ENCODE peak calls at places on chromosomes 7 and 10, in four cellular contexts. W, D, G and Q are unnamed samples.

GRCh38 chr7:42014625-42015412 is 222.2 kb downstream of the GLI3 start:
- DNase-seq in W (peak), G (peak), D (peak), Q (peak)

GRCh38 chr7:123191132-123191531 is 8.6 kb downstream of the SLC13A1 start:
- DNase-seq in G (no peak), W (no peak), D (no peak), Q (no peak)

GRCh38 chr7:70812511-70812910 is 319.4 kb upstream of the GALNT17 start:
- DNase-seq in G (no peak), W (no peak), D (no peak), Q (peak)

GRCh38 chr7:24877790-24878311 is 102.1 kb downstream of the OSBPL3 start:
- DNase-seq in G (no peak), D (no peak), W (peak), Q (no peak)

GRCh38 chr7:64618785-64619456 is 47.0 kb upstream of the ZNF107 start:
- DNase-seq in G (peak), W (peak), D (no peak), Q (peak)

GRCh38 chr7:30863694-30864011 is 48.0 kb upstream of the AQP1 start:
- DNase-seq in W (peak), D (no peak), G (no peak), Q (no peak)

GRCh38 chr7:114722562-114722961 is 199.3 kb upstream of the MDFIC start:
- DNase-seq in G (no peak), W (no peak), D (no peak), Q (no peak)

GRCh38 chr7:16916111-16916639 is 34.4 kb upstream of the AGR3 start:
- DNase-seq in G (no peak), W (peak), D (no peak), Q (peak)

GRCh38 chr10:131259535-131259934 is 52.0 kb downstream of the TCERG1L start:
- DNase-seq in G (no peak), D (no peak), W (no peak), Q (no peak)

GRCh38 chr10:32372000-32372875 is 25.3 kb upstream of the EPC1 start:
- DNase-seq in G (no peak), D (no peak), W (no peak), Q (no peak)

GRCh38 chr7:130489140-130489967 is 2.5 kb upstream of the MEST start:
- DNase-seq in D (no peak), G (no peak), W (peak), Q (no peak)

GRCh38 chr7:130486963-130487324 is 4.9 kb upstream of the MEST start:
- DNase-seq in W (no peak), D (no peak), G (no peak), Q (peak)

GRCh38 chr7:130485734-130486113 is 6.2 kb upstream of the MEST start:
- DNase-seq in D (no peak), W (no peak), G (no peak), Q (no peak)

GRCh38 chr7:130488376-130489139 is 3.3 kb upstream of the MEST start:
- DNase-seq in W (no peak), G (no peak), D (no peak), Q (no peak)

DNA sequence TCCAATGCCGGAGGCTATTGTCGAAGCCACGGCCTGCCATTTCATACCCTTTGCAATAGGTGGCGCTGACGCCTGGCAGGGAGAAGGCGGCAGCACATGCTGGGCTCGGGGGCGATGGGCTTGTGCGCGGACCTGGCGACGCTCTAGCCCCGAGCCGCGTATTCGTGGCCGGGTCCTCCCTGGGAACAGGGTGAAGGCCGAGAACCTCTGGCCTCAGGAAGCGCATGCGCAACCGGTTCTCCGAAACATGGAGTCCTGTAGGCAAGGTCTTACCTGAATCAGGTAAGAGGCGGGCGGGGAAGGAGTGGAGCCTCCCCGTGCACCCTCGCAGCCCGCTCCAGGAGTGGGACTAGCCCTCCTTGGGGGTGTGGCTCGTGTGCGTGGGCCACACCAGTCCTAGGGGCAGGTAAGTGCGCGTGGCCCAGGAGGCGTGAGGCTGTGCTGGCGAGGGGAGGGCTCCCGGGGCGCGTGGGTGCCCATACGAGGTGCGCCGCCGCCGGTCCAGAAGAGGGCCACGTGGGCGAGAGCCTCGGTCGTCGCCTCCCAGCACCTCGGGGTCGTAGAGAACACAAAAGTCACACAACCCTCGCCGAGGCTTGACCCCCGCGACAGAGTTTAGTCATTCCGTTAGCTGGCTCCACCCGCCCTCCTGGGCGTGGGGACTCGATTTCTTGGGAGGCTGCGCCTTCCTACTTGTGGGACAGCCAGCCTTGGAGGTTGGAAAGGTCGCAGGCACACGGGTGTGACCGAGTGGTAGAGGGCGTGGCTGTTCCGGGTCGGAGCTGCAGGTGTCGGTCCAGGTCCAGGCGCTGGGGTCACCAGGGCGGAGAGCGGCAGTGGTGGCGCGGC is 5.5 kb upstream of the MEST start:
- DNase-seq in G (peak), D (peak), W (no peak), Q (peak)
- H4K8ac ChIP-seq in G (peak), D (no peak), W (no peak), Q (no peak)

DNA sequence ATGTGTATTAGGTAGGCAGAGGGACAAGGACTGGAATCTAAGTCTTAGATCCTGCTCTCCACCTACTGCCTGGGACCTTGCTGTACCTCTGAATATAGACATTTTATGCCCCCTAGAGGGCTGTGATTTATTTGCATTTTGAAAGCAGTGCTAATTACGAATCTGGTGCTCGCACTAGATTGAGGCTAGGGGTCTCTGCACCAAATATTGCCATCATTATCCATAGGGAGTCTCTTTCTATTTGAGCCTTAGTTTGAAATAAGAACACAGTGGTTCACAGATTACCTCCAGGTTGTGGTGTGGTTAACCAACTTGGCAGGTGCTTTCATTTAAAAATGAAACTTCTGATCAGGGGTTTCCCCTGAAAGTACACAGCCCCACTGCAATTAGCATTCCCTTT is 41.8 kb downstream of the CNNM1 start:
- DNase-seq in D (no peak), W (peak), G (no peak), Q (peak)
- H3K56ac ChIP-seq in D (no peak), W (no peak), G (no peak), Q (no peak)

GRCh38 chr10:12221323-12222298 is 25.6 kb downstream of the CDC123 start:
- DNase-seq in D (peak), W (peak), G (no peak), Q (peak)
- H4K8ac ChIP-seq in D (no peak), W (no peak), G (no peak), Q (no peak)

DNA sequence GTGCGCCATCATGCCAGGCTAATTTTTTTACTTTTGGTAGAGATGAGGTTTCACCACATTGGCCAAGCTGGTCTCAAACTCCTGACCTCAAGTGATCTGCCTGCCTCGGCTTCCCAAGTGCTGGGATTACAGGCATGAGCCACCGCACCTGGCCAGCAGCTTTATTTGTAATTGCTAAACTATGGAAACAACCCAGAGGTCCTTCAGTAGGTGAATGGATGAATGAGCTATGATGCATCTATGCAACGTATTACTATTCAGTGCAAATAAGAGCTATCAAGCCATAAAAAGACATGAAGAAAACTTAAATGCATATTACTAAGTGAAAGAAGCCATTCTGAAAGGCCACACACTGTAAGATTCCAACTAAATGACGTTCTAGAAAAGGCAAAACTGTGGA is 66.9 kb downstream of the PRTFDC1 start:
- DNase-seq in D (no peak), W (peak), G (no peak), Q (no peak)
- H3K56ac ChIP-seq in D (no peak), W (no peak), G (no peak), Q (no peak)

GRCh38 chr7:131540491-131541162 is 15.8 kb downstream of the PODXL start:
- DNase-seq in D (no peak), W (no peak), G (no peak), Q (peak)
- H4K8ac ChIP-seq in D (no peak), W (no peak), G (no peak), Q (no peak)

GRCh38 chr10:60893231-60893630 is 50.8 kb downstream of the RHOBTB1 start:
- DNase-seq in W (no peak), D (no peak), G (no peak), Q (no peak)
- H3K56ac ChIP-seq in W (no peak), D (no peak), G (no peak), Q (no peak)